ENCODE peak calls at places on chromosomes 16 and 17, in four cellular contexts. I is esophagus squamous epithelium, R is tibial artery, D is epithelial cell of esophagus. G is an unnamed sample.

GRCh38 chr17:44209786-44210341 is 9.6 kb downstream of the UBTF start:
- DNase-seq in R (no peak), I (no peak), D (peak), G (no peak)

GRCh38 chr16:55499281-55499680 is 9.6 kb upstream of the LPCAT2 start:
- DNase-seq in R (no peak), I (no peak), D (no peak), G (peak)

GRCh38 chr17:81740395-81740961 is 28.4 kb downstream of the SLC25A10 start:
- DNase-seq in I (no peak), D (no peak), R (no peak), G (no peak)

GRCh38 chr17:69578385-69578936 is 164.0 kb downstream of the MAP2K6 start:
- DNase-seq in R (no peak), D (no peak), I (no peak), G (no peak)

GRCh38 chr16:566475-567361 is at the start of gene NHLRC4:
- DNase-seq in I (no peak), R (peak), D (peak), G (peak)

GRCh38 chr17:43650471-43650870 is 11.3 kb downstream of the MEOX1 start:
- DNase-seq in D (no peak), R (no peak), I (no peak), G (no peak)

GRCh38 chr16:67112591-67113399 is 3.1 kb downstream of the PHAF1 start:
- DNase-seq in I (no peak), R (no peak), D (peak), G (no peak)

GRCh38 chr17:46039592-46040186 is 40.6 kb downstream of the STH start:
- DNase-seq in R (no peak), D (no peak), I (no peak), G (no peak)

GRCh38 chr17:64262125-64262421 is 987 bp downstream of the TEX2 start:
- DNase-seq in D (no peak), R (no peak), I (no peak), G (no peak)

GRCh38 chr16:58848662-58849002 is 114.5 kb upstream of the GOT2 start:
- DNase-seq in D (no peak), I (no peak), R (no peak), G (no peak)

GRCh38 chr16:54430491-54431030 is 144.0 kb upstream of the IRX3 start:
- DNase-seq in D (no peak), I (no peak), R (no peak), G (peak)

GRCh38 chr16:20768121-20768520 is 4.3 kb downstream of the ACSM3 start:
- DNase-seq in I (no peak), R (no peak), D (peak), G (no peak)

GRCh38 chr16:71895679-71896385 is 501 bp downstream of the IST1 start:
- DNase-seq in D (peak), I (no peak), R (no peak), G (peak)

GRCh38 chr17:65261682-65262636 is 124.8 kb downstream of the RGS9 start:
- DNase-seq in D (peak), I (no peak), R (no peak), G (no peak)

GRCh38 chr17:58112970-58113631 is 29.9 kb downstream of the DYNLL2 start:
- DNase-seq in D (peak), I (no peak), R (peak), G (peak)

GRCh38 chr17:2602597-2603017 is 9.2 kb downstream of the PAFAH1B1 start:
- DNase-seq in D (peak), I (no peak), R (no peak), G (no peak)

GRCh38 chr17:34254651-34255380 is at the start of gene CCL2:
- DNase-seq in I (no peak), R (peak), D (peak), G (peak)